ENCODE peak calls at places on chromosomes 6 and 20, in seven cellular contexts. N is head of caudate nucleus; H is left colon; E is ecto neural progenitor cell; Q is activated naive CD4-positive, alpha-beta T cell; J is myocyte; M is A549. C is an unnamed sample.

GRCh38 chr6:149079911-149080501 is 237.5 kb upstream of the TAB2 start:
- DNase-seq in N (no peak), H (no peak), E (no peak), Q (no peak), J (peak), M (no peak), C (peak)

GRCh38 chr6:87661016-87661415 is 41.0 kb downstream of the AKIRIN2 start:
- DNase-seq in N (no peak), H (no peak), E (no peak), Q (no peak), J (no peak), M (no peak), C (no peak)

GRCh38 chr20:44073675-44074071 is 113.3 kb downstream of the JPH2 start:
- DNase-seq in N (no peak), H (no peak), E (no peak), Q (no peak), J (no peak), M (no peak), C (no peak)

GRCh38 chr6:157503018-157503747 is 122.2 kb downstream of the ZDHHC14 start:
- DNase-seq in N (no peak), H (no peak), E (no peak), Q (no peak), J (no peak), M (no peak), C (no peak)

GRCh38 chr6:159132664-159133063 is 36.5 kb upstream of the FNDC1 start:
- DNase-seq in N (no peak), H (no peak), E (no peak), Q (no peak), J (no peak), M (no peak), C (no peak)

GRCh38 chr6:165936096-165936495 is 231.6 kb downstream of the TBXT start:
- DNase-seq in N (no peak), H (no peak), E (no peak), Q (no peak), J (no peak), M (no peak), C (no peak)

GRCh38 chr6:100186552-100186951 is 192.5 kb upstream of the MCHR2 start:
- DNase-seq in N (no peak), H (no peak), E (no peak), Q (no peak), J (peak), M (no peak), C (peak)

GRCh38 chr6:23106951-23107350 is 537.6 kb downstream of the HDGFL1 start:
- DNase-seq in N (no peak), H (no peak), E (no peak), Q (no peak), J (peak), M (no peak), C (peak)

GRCh38 chr20:8540466-8540865 is 408.4 kb downstream of the PLCB1 start:
- DNase-seq in N (no peak), H (no peak), E (no peak), Q (no peak), J (no peak), M (no peak), C (no peak)

C was measured in mammary epithelial cell.